ENCODE peak calls at places on chromosomes 4 and X, in ten cellular contexts. C, V, M, J, E, B, L, Z, T and Y are unnamed samples. For H3K4me1, the result is how much of the 10 kb centered on the place peaks cover.

GRCh38 chr4:82519072-82519471 is 42.7 kb downstream of the TMEM150C start:
- DNase-seq in M (peak), T (no peak), J (no peak), C (peak), V (no peak), Z (no peak), L (no peak), B (no peak), E (no peak), Y (no peak)

GRCh38 chr4:139666735-139667266 is 1.2 kb downstream of the MGST2 start:
- DNase-seq in M (no peak), E (no peak), C (peak), V (no peak), J (peak), T (no peak), B (peak), Z (no peak), L (peak), Y (peak)

GRCh38 chrX:9285342-9285771 is 179.5 kb upstream of the TBL1X start:
- DNase-seq in V (no peak), T (no peak), C (no peak), L (no peak), E (no peak), M (no peak), J (no peak), B (no peak), Z (no peak), Y (no peak)

GRCh38 chr4:165839615-165840333 is 33.3 kb upstream of the TLL1 start:
- DNase-seq in C (no peak), M (no peak), B (no peak), J (no peak), Z (no peak), T (no peak), V (no peak), E (no peak), L (no peak), Y (no peak)

GRCh38 chr4:40245794-40246546 is 49.1 kb downstream of the RHOH start:
- DNase-seq in J (no peak), V (no peak), C (no peak), T (no peak), E (no peak), L (no peak), B (peak), Z (no peak), M (peak), Y (no peak)

GRCh38 chr4:186666252-186666651 is 57.4 kb downstream of the FAT1 start:
- DNase-seq in L (no peak), V (no peak), T (no peak), J (no peak), M (no peak), Z (no peak), C (no peak), E (no peak), B (no peak), Y (no peak)

GRCh38 chr4:90958256-90958895 is 831.2 kb downstream of the CCSER1 start:
- DNase-seq in V (no peak), B (no peak), Z (no peak), L (no peak), J (no peak), C (peak), M (no peak), T (no peak), E (no peak), Y (no peak)

GRCh38 chr4:187380181-187380581 is 615.4 kb upstream of the ZFP42 start:
- DNase-seq in Z (peak), C (no peak), J (peak), E (no peak), L (peak), B (peak), M (peak), V (peak), T (no peak), Y (no peak)

GRCh38 chrX:70171636-70172035 is 5.6 kb upstream of the DGAT2L6 start:
- DNase-seq in T (no peak), L (no peak), B (no peak), J (no peak), Z (peak), C (no peak), V (no peak), E (no peak), M (no peak), Y (no peak)

GRCh38 chrX:11899091-11899490 is 141.1 kb downstream of the MSL3 start:
- DNase-seq in M (no peak), C (no peak), J (no peak), L (no peak), B (no peak), Z (no peak), V (no peak), E (no peak), T (no peak), Y (no peak)

GRCh38 chr4:101807351-101807750 is 16.8 kb downstream of the BANK1 start:
- DNase-seq in Z (no peak), V (no peak), E (no peak), L (no peak), C (no peak), M (no peak), T (no peak), J (no peak), B (no peak), Y (no peak)

GRCh38 chr4:25503779-25504178 is 126.7 kb downstream of the ANAPC4 start:
- DNase-seq in M (no peak), J (no peak), B (no peak), V (no peak), T (no peak), Z (no peak), E (no peak), C (no peak), L (no peak), Y (no peak)

GRCh38 chr4:156615066-156615514 is 356.5 kb downstream of the PDGFC start:
- DNase-seq in Z (peak), L (no peak), V (no peak), E (no peak), J (no peak), B (no peak), C (peak), T (no peak), M (no peak), Y (no peak)

GRCh38 chrX:96756491-96756890 is 71.8 kb downstream of the DIAPH2 start:
- DNase-seq in J (no peak), E (no peak), B (no peak), V (no peak), Z (no peak), M (no peak), C (no peak), T (no peak), L (no peak), Y (no peak)

GRCh38 chr4:134072137-134072536 is 129.5 kb downstream of the PABPC4L start:
- DNase-seq in Z (no peak), J (no peak), V (no peak), C (no peak), M (no peak), T (no peak), L (no peak), E (no peak), B (no peak), Y (no peak)

GRCh38 chr4:4981427-4981826 is 37.8 kb downstream of the CYTL1 start:
- DNase-seq in V (no peak), T (no peak), C (peak), M (no peak), J (no peak), E (no peak), L (no peak), B (no peak), Z (peak), Y (peak)

GRCh38 chr4:36551697-36552214 is 270.3 kb downstream of the DTHD1 start:
- DNase-seq in M (no peak), E (no peak), L (no peak), C (no peak), T (no peak), Z (no peak), B (no peak), J (no peak), V (no peak), Y (no peak)

GRCh38 chr4:109912706-109913621 is at the start of gene EGF:
- DNase-seq in Z (peak), V (peak), C (peak), T (no peak), L (no peak), J (peak), B (no peak), M (no peak), E (no peak), Y (no peak)

GRCh38 chrX:57286507-57287251 is at the start of gene FAAH2:
- DNase-seq in L (peak), C (no peak), E (peak), Z (no peak), T (no peak), M (peak), B (peak), V (peak), J (peak), Y (no peak)

GRCh38 chrX:92247076-92247475 is 467.9 kb downstream of the PCDH11X start:
- DNase-seq in V (no peak), E (no peak), B (no peak), M (no peak), T (no peak), C (no peak), L (no peak), J (no peak), Z (peak), Y (no peak)

GRCh38 chr4:183716302-183716701 is 57.2 kb downstream of the TRAPPC11 start:
- DNase-seq in B (no peak), E (no peak), M (no peak), V (no peak), Z (no peak), T (no peak), L (no peak), C (no peak), J (no peak), Y (no peak)

GRCh38 chr4:21641696-21642095 is 306.9 kb downstream of the KCNIP4 start:
- DNase-seq in E (no peak), J (no peak), M (no peak), Z (no peak), B (no peak), V (no peak), T (no peak), C (no peak), L (no peak), Y (no peak)

GRCh38 chrX:139680356-139680755 is 27.6 kb downstream of the MCF2 start:
- DNase-seq in Z (no peak), V (no peak), B (no peak), E (no peak), C (no peak), L (no peak), T (no peak), J (no peak), M (no peak), Y (no peak)

GRCh38 chrX:97387004-97387403 is 503.3 kb downstream of the RPA4 start:
- DNase-seq in M (no peak), Z (no peak), J (no peak), T (no peak), B (no peak), V (no peak), C (no peak), E (no peak), L (no peak), Y (no peak)

DNA sequence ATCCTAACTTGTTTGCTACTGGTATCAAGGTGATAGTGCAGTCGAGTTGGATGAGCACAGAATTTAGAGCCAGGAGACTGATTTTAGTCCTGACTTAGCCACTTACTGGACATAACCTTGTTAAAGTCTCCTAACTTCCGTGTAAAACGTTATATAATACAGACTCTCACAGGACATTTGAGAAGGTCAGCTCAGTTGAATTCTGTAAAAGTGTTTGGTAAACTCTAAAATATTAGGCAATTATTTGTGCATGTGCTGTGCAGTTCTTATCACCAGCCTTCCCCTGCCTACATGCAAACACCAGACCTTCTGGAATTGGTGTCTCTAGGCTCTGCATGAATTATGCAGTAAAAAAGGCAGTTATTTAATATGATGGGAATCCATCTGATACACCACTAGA is 45.4 kb downstream of the FNIP2 start:
- DNase-seq in M (no peak), V (no peak), B (no peak), C (no peak), L (no peak), T (no peak), J (no peak), Z (no peak), E (no peak), Y (no peak)
- H3K4me1 ChIP-seq in M (under half), V (under half), B (half or more), C (under half), L (under half), T (half or more), J (under half), Z (under half), E (half or more), Y (half or more)

DNA sequence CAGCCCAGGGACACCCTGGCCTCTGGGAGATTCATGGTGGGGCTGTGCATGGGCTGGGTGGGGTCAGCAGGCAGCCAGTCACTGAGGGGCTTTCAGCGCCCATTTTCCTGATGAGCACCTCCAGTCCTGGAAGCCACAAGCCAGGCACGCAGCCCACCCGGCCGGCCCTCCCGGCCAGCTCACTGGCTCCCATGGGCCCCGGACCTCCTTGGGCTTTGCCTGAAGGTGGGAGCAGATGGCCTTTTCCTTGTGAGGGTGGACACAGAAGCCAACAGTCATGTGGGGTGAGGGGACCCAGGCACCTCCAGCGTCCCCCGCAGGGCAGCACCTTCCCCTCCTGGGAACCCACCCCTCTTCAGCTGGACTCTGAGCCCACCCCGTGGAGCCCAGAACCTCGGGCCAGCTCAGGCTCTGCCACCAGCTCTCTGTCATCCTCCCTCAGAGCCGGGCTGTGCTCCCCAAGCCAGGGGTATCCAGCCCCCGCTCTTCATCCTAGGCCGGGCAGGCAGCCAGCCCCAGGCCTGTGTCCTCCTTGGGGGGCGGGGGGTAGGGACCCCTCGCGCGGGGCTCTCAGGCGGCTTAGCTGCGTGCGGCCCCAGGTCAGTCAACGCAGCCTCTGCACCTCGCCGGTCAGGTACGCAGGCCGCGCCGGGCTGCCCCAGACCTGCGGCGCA is 798 bp upstream of the FGFR3 start:
- DNase-seq in C (no peak), V (no peak), T (no peak), L (no peak), B (no peak), Z (no peak), J (no peak), M (no peak), E (no peak), Y (no peak)
- H3K4me1 ChIP-seq in C (under half), V (under half), T (half or more), L (under half), B (under half), Z (under half), J (under half), M (under half), E (under half), Y (under half)

GRCh38 chrX:71666240-71667223 is 814 bp upstream of the LOC101059915 start:
- DNase-seq in T (no peak), M (no peak), Z (no peak), B (peak), J (no peak), E (peak), C (no peak), L (no peak), V (no peak), Y (no peak)
- H3K4me1 ChIP-seq in T (under half), M (under half), Z (under half), B (under half), J (under half), E (under half), C (under half), L (under half), V (under half), Y (under half)

DNA sequence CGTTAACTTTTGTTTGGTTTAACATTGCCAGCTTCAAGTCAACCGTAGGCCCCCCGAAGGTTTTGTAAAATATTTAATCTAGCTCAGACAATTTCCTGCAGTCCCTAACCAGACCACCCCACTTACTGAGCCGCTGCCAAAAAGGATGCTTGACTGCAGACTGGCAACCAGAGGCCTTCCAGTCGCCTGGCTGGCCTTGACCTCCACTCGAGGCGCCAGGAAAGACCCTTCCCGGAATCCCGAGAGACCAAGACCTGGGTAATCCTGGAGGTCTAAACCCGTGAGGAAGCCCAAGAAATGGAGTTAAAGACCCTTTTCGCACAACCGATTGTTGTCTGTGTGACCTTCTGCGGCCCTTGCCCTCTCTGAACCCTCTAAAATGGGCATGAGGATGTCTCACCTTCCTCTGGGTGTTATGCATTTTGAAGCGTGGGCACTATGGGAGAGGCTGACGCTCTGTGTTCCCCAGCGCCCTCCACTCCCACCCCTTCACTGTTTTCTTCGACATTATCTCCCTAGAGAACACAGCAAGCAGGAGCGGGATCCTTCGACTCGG is 86.2 kb downstream of the BCOR start:
- DNase-seq in T (no peak), B (no peak), V (peak), Z (no peak), L (no peak), M (no peak), C (no peak), J (no peak), E (no peak), Y (no peak)
- H3K4me1 ChIP-seq in T (under half), B (under half), V (under half), Z (under half), L (under half), M (under half), C (under half), J (under half), E (under half), Y (under half)

GRCh38 chrX:20382518-20383291 is 116.0 kb upstream of the RPS6KA3 start:
- DNase-seq in B (no peak), J (no peak), L (no peak), C (no peak), T (no peak), Z (peak), M (no peak), V (no peak), E (no peak), Y (no peak)

GRCh38 chrX:20382082-20382481 is 115.4 kb upstream of the RPS6KA3 start:
- DNase-seq in B (no peak), T (no peak), M (no peak), L (no peak), V (no peak), Z (no peak), J (no peak), E (no peak), C (no peak), Y (no peak)

GRCh38 chrX:20378291-20378920 is 111.7 kb upstream of the RPS6KA3 start:
- DNase-seq in C (no peak), T (no peak), B (no peak), M (peak), V (no peak), L (no peak), E (no peak), Z (peak), J (peak), Y (no peak)

GRCh38 chrX:20388594-20388993 is 121.9 kb upstream of the RPS6KA3 start:
- DNase-seq in M (no peak), E (no peak), J (no peak), T (no peak), B (no peak), L (no peak), V (no peak), Z (no peak), C (no peak), Y (no peak)

GRCh38 chrX:20383487-20383886 is 116.8 kb upstream of the RPS6KA3 start:
- DNase-seq in J (no peak), M (peak), B (no peak), Z (no peak), E (no peak), V (no peak), C (no peak), L (no peak), T (no peak), Y (no peak)
- H3K4me1 ChIP-seq in J (under half), M (under half), B (under half), Z (under half), E (under half), V (under half), C (under half), L (under half), T (under half), Y (under half)

GRCh38 chr4:148730766-148731165 is 288.6 kb upstream of the NR3C2 start:
- DNase-seq in C (peak), T (no peak), Z (no peak), V (no peak), E (no peak), J (no peak), M (no peak), B (no peak), L (no peak), Y (no peak)

GRCh38 chr4:148735432-148736155 is 293.4 kb upstream of the NR3C2 start:
- DNase-seq in L (no peak), B (no peak), Z (no peak), E (no peak), T (no peak), M (no peak), C (no peak), J (no peak), V (no peak), Y (no peak)

DNA sequence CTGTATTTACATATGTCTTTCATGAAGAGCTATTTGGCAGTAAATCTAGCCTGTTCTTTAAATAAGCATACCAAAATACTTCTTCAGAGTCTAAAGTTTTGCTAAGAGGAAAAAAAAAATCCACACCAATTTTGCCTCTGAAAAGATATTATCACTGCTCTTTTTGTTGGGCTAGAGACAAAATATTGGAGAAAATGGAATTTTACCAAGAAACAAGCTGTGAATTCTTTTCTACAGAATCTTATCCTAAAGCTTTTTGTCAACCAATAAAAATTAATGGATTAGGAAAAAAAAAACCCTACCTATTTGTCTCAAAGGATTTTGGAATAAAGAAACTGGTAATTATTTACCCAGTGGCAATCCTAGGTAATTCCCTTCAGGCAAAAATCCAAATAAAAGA is 288.0 kb upstream of the NR3C2 start:
- DNase-seq in C (peak), V (no peak), E (no peak), J (no peak), M (no peak), T (no peak), Z (no peak), L (no peak), B (no peak), Y (no peak)
- H3K4me1 ChIP-seq in C (under half), V (under half), E (under half), J (under half), M (under half), T (under half), Z (under half), L (under half), B (under half), Y (under half)

DNA sequence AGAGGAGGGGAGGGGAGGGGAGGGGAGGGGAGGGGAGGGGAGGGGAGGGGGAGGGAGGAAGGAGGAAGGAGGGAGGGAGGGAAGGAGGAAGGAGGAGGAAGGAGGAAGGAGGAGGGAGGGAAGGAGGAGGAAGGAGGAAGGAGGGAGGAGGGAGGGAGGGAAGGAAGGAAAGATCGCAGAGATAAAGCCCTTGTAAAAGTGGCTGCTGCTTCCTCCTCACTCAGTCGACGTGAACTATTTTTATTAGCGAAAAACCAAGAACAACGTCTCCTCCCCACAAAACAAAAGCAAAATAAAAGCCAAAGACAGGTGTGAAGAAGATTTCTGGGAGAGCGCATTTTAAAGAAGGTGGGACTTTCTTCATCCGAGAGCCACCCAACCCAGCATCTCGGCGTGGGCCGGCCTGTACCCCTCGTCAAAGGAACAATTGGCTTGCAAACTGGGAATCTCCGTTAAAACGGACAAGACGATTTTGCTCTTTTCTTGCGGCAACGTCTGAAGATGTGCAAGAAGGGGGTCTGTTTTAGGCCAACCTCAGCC is 40.7 kb upstream of the ASMTL start:
- DNase-seq in T (no peak), C (no peak), J (no peak), L (no peak), V (no peak), B (no peak), Z (no peak), M (no peak), E (peak), Y (no peak)
- H3K4me1 ChIP-seq in T (under half), C (under half), J (under half), L (under half), V (under half), B (under half), Z (under half), M (under half), E (under half), Y (under half)

GRCh38 chr4:2802618-2803531 is 10.0 kb downstream of the SH3BP2 start:
- DNase-seq in B (no peak), J (no peak), Z (no peak), C (no peak), L (peak), E (peak), V (no peak), M (no peak), T (peak), Y (peak)
- H3K4me1 ChIP-seq in B (under half), J (half or more), Z (under half), C (half or more), L (half or more), E (under half), V (under half), M (under half), T (half or more), Y (half or more)